ENCODE peak calls at places on chromosomes 7 and 10, in seven cellular contexts. A is A549, M is H1, B is body of pancreas, F is adrenal gland, X is uterus, Q is ovary. I is an unnamed sample.

GRCh38 chr10:89525556-89525955 is 9.8 kb downstream of the SLC16A12 start:
- DNase-seq in F (no peak), M (no peak), A (no peak), Q (no peak), X (no peak), B (no peak), I (no peak)

GRCh38 chr7:45342236-45342635 is 184.6 kb downstream of the RAMP3 start:
- DNase-seq in A (no peak), M (no peak), Q (no peak), X (no peak), B (no peak), F (no peak), I (no peak)

GRCh38 chr7:110442386-110442837 is 648.5 kb upstream of the LRRN3 start:
- DNase-seq in B (peak; percentile 12), M (peak; percentile 66), A (peak; percentile 19), X (no peak), F (peak; percentile 28), Q (no peak), I (no peak)

GRCh38 chr10:102283890-102284289 is 38.6 kb downstream of the GBF1 start:
- DNase-seq in B (no peak), Q (no peak), M (no peak), F (no peak), A (no peak), X (no peak), I (no peak)

GRCh38 chr7:133682364-133683181 is 429.7 kb downstream of the EXOC4 start:
- DNase-seq in A (no peak), Q (no peak), X (no peak), F (no peak), B (no peak), M (no peak), I (no peak)

GRCh38 chr10:127293640-127294039 is 97.2 kb upstream of the INSYN2A start:
- DNase-seq in Q (no peak), B (no peak), F (no peak), A (no peak), X (no peak), M (no peak), I (peak; percentile 38)

GRCh38 chr7:139651308-139651707 is 126.5 kb downstream of the HIPK2 start:
- DNase-seq in F (peak; percentile 41), B (no peak), M (no peak), Q (no peak), X (no peak), A (no peak), I (no peak)

GRCh38 chr7:727104-727805 is at the start of gene PRKAR1B:
- DNase-seq in B (no peak), A (peak; percentile 42), F (no peak), Q (peak; percentile 36), X (no peak), M (peak; percentile 62), I (no peak)

GRCh38 chr7:116706668-116707126 is 34.7 kb downstream of the MET start:
- DNase-seq in F (no peak), Q (no peak), B (no peak), X (no peak), M (no peak), A (peak; percentile 62), I (no peak)

GRCh38 chr7:50281680-50282445 is 22.7 kb upstream of the IKZF1 start:
- DNase-seq in M (no peak), B (no peak), X (no peak), F (peak; percentile 26), A (no peak), Q (no peak), I (no peak)

GRCh38 chr10:49053053-49053997 is 62.0 kb downstream of the VSTM4 start:
- DNase-seq in A (no peak), B (no peak), M (no peak), Q (no peak), F (peak; percentile 78), X (no peak), I (no peak)

GRCh38 chr7:1959305-1959704 is 273.4 kb downstream of the MAD1L1 start:
- DNase-seq in M (no peak), X (no peak), F (no peak), A (no peak), Q (no peak), B (no peak), I (no peak)

GRCh38 chr7:100897111-100897608 is 1.5 kb upstream of the ACHE start:
- DNase-seq in F (no peak), Q (peak; percentile 71), B (peak; percentile 56), X (no peak), M (peak; percentile 78), A (no peak), I (no peak)

GRCh38 chr10:132577350-132578005 is 39.9 kb downstream of the INPP5A start:
- DNase-seq in A (no peak), M (no peak), X (peak; percentile 54), B (peak; percentile 72), F (peak; percentile 52), Q (no peak), I (no peak)

GRCh38 chr10:71268247-71268691 is 50.8 kb upstream of the SLC29A3 start:
- DNase-seq in Q (no peak), B (no peak), A (peak; percentile 39), F (peak; percentile 43), X (peak; percentile 51), M (no peak), I (no peak)

GRCh38 chr10:71268751-71269150 is 50.3 kb upstream of the SLC29A3 start:
- DNase-seq in B (peak; percentile 59), X (no peak), A (no peak), Q (no peak), F (peak; percentile 82), M (no peak), I (no peak)

GRCh38 chr10:71270301-71270777 is 48.7 kb upstream of the SLC29A3 start:
- DNase-seq in M (peak; percentile 75), B (peak; percentile 71), F (peak; percentile 52), A (peak; percentile 91), X (peak; percentile 76), Q (no peak), I (no peak)

GRCh38 chr10:71270821-71271220 is 48.2 kb upstream of the SLC29A3 start:
- DNase-seq in B (no peak), Q (no peak), M (no peak), F (no peak), A (no peak), X (no peak), I (no peak)

DNA sequence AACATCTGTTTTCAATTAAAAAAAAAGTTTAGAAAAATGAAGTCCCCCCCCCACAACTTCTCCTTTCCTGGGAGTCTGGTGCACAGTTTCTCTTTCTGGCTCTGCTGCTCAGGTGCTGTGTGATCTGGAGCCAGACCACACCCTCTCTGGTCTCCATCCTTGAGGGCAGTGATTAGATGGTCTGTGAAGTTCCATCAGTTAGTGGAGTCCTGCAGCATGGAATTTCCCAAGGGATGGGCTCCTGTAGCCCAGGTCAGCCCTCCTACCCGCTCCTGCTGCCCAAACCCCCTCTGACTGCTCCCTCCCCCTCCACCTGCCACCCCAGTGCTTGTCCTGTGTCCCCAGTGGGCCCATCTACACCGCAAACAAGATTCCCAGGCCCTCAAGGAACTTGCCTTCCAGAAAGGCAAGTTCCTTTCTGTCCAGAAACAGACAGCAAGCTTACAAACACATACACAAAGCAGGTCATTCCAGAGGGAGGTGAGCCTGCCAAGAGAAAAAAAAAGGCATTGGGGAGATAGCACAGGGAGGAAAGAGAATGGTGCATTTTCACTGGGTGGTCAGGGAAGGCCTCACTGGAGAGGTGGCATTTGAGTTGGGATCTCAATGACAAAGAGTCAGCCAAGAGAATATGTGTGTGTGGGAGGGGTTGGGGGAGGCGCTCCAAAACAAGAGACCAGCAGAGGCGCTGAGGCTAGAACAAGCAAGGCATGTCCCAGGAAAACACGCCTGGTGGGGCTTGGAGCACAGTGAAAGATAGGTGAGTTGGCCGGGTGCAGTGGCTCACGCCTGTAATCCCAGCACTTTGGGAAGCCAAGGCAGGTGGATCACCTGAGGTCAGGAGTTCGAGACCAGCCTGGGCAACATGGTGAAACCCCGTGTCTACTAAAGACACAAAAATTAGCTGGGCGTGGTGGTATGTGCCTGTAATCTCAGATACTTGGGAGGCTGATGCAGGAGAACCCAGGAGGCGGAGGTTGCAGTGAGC is 49.5 kb upstream of the SLC29A3 start:
- DNase-seq in A (no peak), X (peak; percentile 46), M (peak; percentile 73), F (no peak), B (no peak), Q (no peak), I (no peak)
- TF ChIP-seq CTCF in A (no peak), X (no peak), M (no peak), F (no peak), B (no peak), Q (no peak), I (no peak)

DNA sequence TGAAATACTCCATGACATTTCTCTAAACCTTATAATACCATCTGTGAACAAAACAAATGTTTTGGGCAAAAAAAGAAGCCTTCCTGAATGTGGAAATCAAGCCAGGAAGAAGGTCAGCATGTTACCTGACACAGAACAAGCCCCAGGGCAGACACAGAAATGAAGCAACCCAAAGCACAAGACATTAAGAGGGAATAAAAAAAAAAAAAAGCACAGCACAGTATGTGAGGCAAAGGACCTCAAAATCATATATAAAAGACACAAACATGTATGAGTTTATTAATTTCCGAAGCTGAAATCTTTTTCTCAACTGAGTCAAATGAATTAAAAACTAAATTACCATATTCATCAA is 161.8 kb downstream of the SKIDA1 start:
- DNase-seq in M (no peak), A (no peak), X (no peak), F (no peak), Q (no peak), B (no peak), I (no peak)
- H3K4me3 ChIP-seq in M (no peak overlapping the region), A (peak overlapping the region; percentile 18), X (no peak overlapping the region), F (no peak overlapping the region), Q (no peak overlapping the region), B (no peak overlapping the region), I (no peak overlapping the region)

GRCh38 chr10:116740971-116741370 is 1.4 kb downstream of the HSPA12A start:
- DNase-seq in Q (no peak), F (no peak), B (no peak), M (no peak), X (no peak), A (no peak), I (no peak)

GRCh38 chr10:116737582-116738358 is 4.6 kb downstream of the HSPA12A start:
- DNase-seq in A (peak; percentile 36), B (no peak), Q (peak; percentile 51), M (peak; percentile 55), F (no peak), X (no peak), I (no peak)

GRCh38 chr10:116741391-116742351 is 695 bp downstream of the HSPA12A start:
- DNase-seq in A (no peak), Q (peak; percentile 67), B (no peak), F (peak; percentile 45), X (peak; percentile 54), M (peak; percentile 61), I (peak; percentile 79)

GRCh38 chr10:116742367-116743265 is at the start of gene HSPA12A:
- DNase-seq in X (peak; percentile 76), M (peak; percentile 82), Q (peak; percentile 88), A (peak; percentile 78), B (peak; percentile 78), F (peak; percentile 82), I (peak; percentile 94)

DNA sequence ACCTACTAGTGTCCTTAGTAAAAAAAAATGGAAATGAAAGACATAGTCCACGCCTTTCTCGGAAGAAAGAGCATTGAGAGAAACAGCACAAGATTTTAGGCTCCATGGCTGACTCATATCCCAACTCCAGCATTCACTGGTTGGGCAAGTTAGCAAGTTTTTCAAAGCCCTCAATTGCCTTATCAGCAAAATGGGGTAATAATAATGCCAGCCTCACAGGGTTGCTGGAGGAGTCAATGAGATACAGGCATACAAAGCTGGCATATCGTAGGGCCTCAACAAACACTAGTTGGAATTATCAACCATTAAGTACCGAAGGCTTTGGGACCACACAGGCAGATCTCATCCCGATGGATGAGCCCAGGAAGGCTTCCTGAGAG is 4.0 kb downstream of the HSPA12A start:
- DNase-seq in M (no peak), A (no peak), B (no peak), Q (no peak), F (no peak), X (no peak), I (no peak)
- H3K27ac ChIP-seq in M (no peak overlapping the region), A (no peak overlapping the region), B (no peak overlapping the region), Q (no peak overlapping the region), F (no peak overlapping the region), X (no peak overlapping the region), I (no peak overlapping the region)

GRCh38 chr10:73253226-73253557 is 748 bp upstream of the MRPS16 start:
- DNase-seq in B (no peak), X (no peak), M (no peak), Q (no peak), A (peak; percentile 45), F (no peak), I (no peak)
- TF ChIP-seq CTCF in B (no peak), X (no peak), M (no peak), Q (no peak), A (no peak), F (no peak), I (no peak)